ENCODE peak calls at places on chromosome 22, in eight cellular contexts. U is BJ; X is nucleus accumbens; A is Jurkat, Clone E6-1; E is activated CD4-positive, CD25-positive, alpha-beta regulatory T cell; M is HTR-8/SVneo; Q is epithelial cell of esophagus; K is fibroblast of mammary gland. F is an unnamed sample.

GRCh38 chr22:24975813-24976341 is 23.4 kb downstream of the KIAA1671 start:
- DNase-seq in U (no peak), X (no peak), A (no peak), E (no peak), M (no peak), Q (peak), K (peak), F (no peak)

GRCh38 chr22:39748877-39749276 is 144.7 kb downstream of the ENTHD1 start:
- DNase-seq in U (peak), X (no peak), A (no peak), E (no peak), M (no peak), Q (peak), K (peak), F (no peak)

GRCh38 chr22:22710719-22711531 is 66.5 kb downstream of the GGTLC2 start:
- DNase-seq in U (no peak), X (peak), A (peak), E (peak), M (peak), Q (peak), K (peak), F (peak)

GRCh38 chr22:43152355-43153071 is 1.2 kb downstream of the TSPO start:
- DNase-seq in U (no peak), X (peak), A (no peak), E (peak), M (no peak), Q (peak), K (peak), F (peak)

GRCh38 chr22:23622634-23623033 is 9.5 kb downstream of the DRICH1 start:
- DNase-seq in U (no peak), X (no peak), A (no peak), E (no peak), M (peak), Q (peak), K (no peak), F (no peak)

GRCh38 chr22:37802310-37803194 is 5.2 kb upstream of the GCAT start:
- DNase-seq in U (no peak), X (peak), A (no peak), E (no peak), M (no peak), Q (peak), K (no peak), F (no peak)

GRCh38 chr22:31646186-31647019 is 15.6 kb downstream of the PISD start:
- DNase-seq in U (peak), X (no peak), A (no peak), E (no peak), M (peak), Q (peak), K (peak), F (no peak)

GRCh38 chr22:44455151-44455962 is 42.7 kb downstream of the RTL6 start:
- DNase-seq in U (no peak), X (no peak), A (peak), E (no peak), M (no peak), Q (peak), K (no peak), F (no peak)

GRCh38 chr22:32646476-32646875 is 155.0 kb upstream of the TIMP3 start:
- DNase-seq in U (no peak), X (no peak), A (no peak), E (no peak), M (no peak), Q (no peak), K (no peak), F (no peak)

GRCh38 chr22:20514658-20515406 is 7.4 kb downstream of the MED15 start:
- DNase-seq in U (peak), X (no peak), A (no peak), E (no peak), M (no peak), Q (peak), K (peak), F (no peak)